ENCODE peak calls at places on chromosomes 3 and 15, in six cellular contexts. W is cardiac muscle cell, G is MM.1S, T is lung, O is RWPE1, F is choroid plexus epithelial cell. R is an unnamed sample.

GRCh38 chr3:38112378-38112761 is 24.6 kb downstream of the ACAA1 start:
- DNase-seq in O (no peak), G (no peak), T (no peak), W (no peak), F (no peak), R (no peak)

GRCh38 chr15:75646944-75647364 is 758 bp upstream of the SNX33 start:
- DNase-seq in O (no peak), G (no peak), W (peak; percentile 44), F (peak; percentile 36), T (no peak), R (peak; percentile 37)

GRCh38 chr3:83498617-83499016 is 1460.2 kb upstream of the CADM2 start:
- DNase-seq in T (no peak), W (no peak), O (no peak), G (no peak), F (no peak), R (no peak)

GRCh38 chr3:172289583-172289982 is 158.7 kb downstream of the GHSR start:
- DNase-seq in O (no peak), W (peak; percentile 31), F (no peak), G (peak; percentile 43), T (no peak), R (no peak)

GRCh38 chr15:58465866-58466517 is 34.2 kb downstream of the LIPC start:
- DNase-seq in T (no peak), W (no peak), F (no peak), G (no peak), O (no peak), R (no peak)

GRCh38 chr3:197542741-197543454 is 12.9 kb downstream of the BDH1 start:
- DNase-seq in W (no peak), F (no peak), T (no peak), O (no peak), G (no peak), R (no peak)

GRCh38 chr3:76753599-76753998 is 286.3 kb upstream of the ROBO2 start:
- DNase-seq in G (peak; percentile 21), W (peak; percentile 16), T (no peak), O (no peak), F (peak; percentile 40), R (no peak)

GRCh38 chr3:149783576-149783975 is 8.8 kb downstream of the ANKUB1 start:
- DNase-seq in W (no peak), O (peak; percentile 82), T (no peak), G (no peak), F (peak; percentile 76), R (no peak)

GRCh38 chr15:56244237-56244810 is 645 bp upstream of the RFX7 start:
- DNase-seq in W (peak; percentile 73), F (peak; percentile 80), G (no peak), O (peak; percentile 91), T (peak; percentile 69), R (peak; percentile 41)

GRCh38 chr15:72127724-72128322 is 9.6 kb downstream of the SENP8 start:
- DNase-seq in T (no peak), F (no peak), W (no peak), O (no peak), G (no peak), R (no peak)

GRCh38 chr3:137105277-137105977 is 147.6 kb downstream of the IL20RB start:
- DNase-seq in T (no peak), F (peak; percentile 81), W (peak; percentile 84), O (peak; percentile 47), G (peak; percentile 70), R (peak; percentile 42)

DNA sequence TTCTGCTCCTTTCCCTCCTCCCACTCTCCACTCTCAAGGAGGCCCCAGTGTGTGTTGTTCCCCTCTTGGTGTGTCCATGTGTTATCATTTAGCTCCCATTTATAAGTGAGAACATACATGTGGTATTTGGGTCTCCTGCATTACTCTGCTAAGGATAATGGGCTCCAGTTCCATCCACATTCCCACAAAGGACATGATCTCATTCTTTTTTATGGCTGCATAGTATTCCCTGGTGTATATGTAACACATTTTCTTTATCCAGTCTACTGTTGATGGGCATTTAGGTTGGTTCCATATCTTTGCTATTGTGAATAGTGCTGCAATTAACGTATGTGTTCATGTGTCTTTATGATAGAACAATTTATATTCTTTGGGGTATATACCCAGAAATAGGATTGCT is 144.0 kb upstream of the MEF2A start:
- DNase-seq in W (no peak), O (no peak), F (no peak), T (no peak), G (no peak), R (no peak)
- TF ChIP-seq CTCF in W (no peak), O (no peak), F (no peak), T (no peak), G (no peak), R (no peak)

DNA sequence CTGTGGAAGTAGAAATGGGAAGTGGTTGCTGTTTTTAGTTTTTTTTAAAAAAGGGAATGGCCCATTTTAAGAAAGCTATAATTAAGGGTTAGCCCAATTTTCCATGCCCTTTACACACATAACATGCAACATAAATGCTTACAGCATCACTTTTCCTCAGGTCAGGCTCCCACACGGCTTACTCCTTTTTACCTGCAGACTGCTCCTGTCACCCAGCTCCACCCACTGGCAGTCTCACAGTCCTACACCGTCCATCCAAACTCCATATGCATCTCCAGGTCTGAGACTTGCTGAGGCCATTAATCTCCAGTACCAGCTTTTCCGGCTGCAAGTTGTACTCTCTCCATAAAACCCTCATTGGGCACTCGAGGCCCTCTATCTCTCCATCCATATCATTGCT is 19.7 kb downstream of the MORC1 start:
- DNase-seq in T (no peak), W (peak; percentile 19), O (peak; percentile 21), F (peak; percentile 4), G (peak; percentile 35), R (peak; percentile 20)
- TF ChIP-seq CTCF in T (no peak), W (no peak), O (peak; percentile 15), F (peak; percentile 11), G (peak; percentile 67), R (peak; percentile 32)

GRCh38 chr3:8841472-8841871 is 72.1 kb upstream of the OXTR start:
- DNase-seq in F (no peak), W (no peak), O (no peak), T (no peak), G (no peak), R (no peak)

GRCh38 chr3:8838239-8838638 is 68.8 kb upstream of the OXTR start:
- DNase-seq in O (no peak), W (no peak), G (no peak), T (no peak), F (no peak), R (no peak)

GRCh38 chr3:8840556-8840955 is 71.1 kb upstream of the OXTR start:
- DNase-seq in T (no peak), O (no peak), W (no peak), F (peak; percentile 91), G (no peak), R (no peak)

GRCh38 chr3:8838765-8839423 is 69.5 kb upstream of the OXTR start:
- DNase-seq in T (no peak), O (no peak), F (no peak), G (no peak), W (no peak), R (no peak)

GRCh38 chr3:8839607-8840325 is 70.4 kb upstream of the OXTR start:
- DNase-seq in T (no peak), F (no peak), G (no peak), O (no peak), W (no peak), R (no peak)
- TF ChIP-seq CTCF in T (no peak), F (no peak), G (no peak), O (no peak), W (no peak), R (no peak)

GRCh38 chr3:26118165-26118564 is 328.3 kb downstream of the OXSM start:
- DNase-seq in W (peak; percentile 13), F (peak; percentile 2), T (no peak), G (peak; percentile 67), O (no peak), R (no peak)
- TF ChIP-seq CTCF in W (no peak), F (no peak), T (no peak), G (peak; percentile 72), O (no peak), R (no peak)

GRCh38 chr3:43770426-43771103 is 79.8 kb downstream of the ABHD5 start:
- DNase-seq in F (peak; percentile 23), G (no peak), T (peak; percentile 78), O (no peak), W (no peak), R (no peak)

GRCh38 chr3:43776101-43776500 is 85.4 kb downstream of the ABHD5 start:
- DNase-seq in T (no peak), O (no peak), W (no peak), F (no peak), G (no peak), R (no peak)

GRCh38 chr3:43769471-43770425 is 79.0 kb downstream of the ABHD5 start:
- DNase-seq in T (peak; percentile 98), O (peak; percentile 88), W (peak; percentile 92), G (peak; percentile 50), F (peak; percentile 98), R (peak; percentile 96)

GRCh38 chr3:43774799-43775198 is 84.1 kb downstream of the ABHD5 start:
- DNase-seq in O (no peak), F (no peak), T (no peak), W (no peak), G (no peak), R (no peak)

GRCh38 chr3:43773273-43774104 is 82.8 kb downstream of the ABHD5 start:
- DNase-seq in T (no peak), W (peak; percentile 33), G (no peak), O (no peak), F (peak; percentile 20), R (no peak)
- TF ChIP-seq CTCF in T (no peak), W (no peak), G (no peak), O (no peak), F (no peak), R (no peak)

DNA sequence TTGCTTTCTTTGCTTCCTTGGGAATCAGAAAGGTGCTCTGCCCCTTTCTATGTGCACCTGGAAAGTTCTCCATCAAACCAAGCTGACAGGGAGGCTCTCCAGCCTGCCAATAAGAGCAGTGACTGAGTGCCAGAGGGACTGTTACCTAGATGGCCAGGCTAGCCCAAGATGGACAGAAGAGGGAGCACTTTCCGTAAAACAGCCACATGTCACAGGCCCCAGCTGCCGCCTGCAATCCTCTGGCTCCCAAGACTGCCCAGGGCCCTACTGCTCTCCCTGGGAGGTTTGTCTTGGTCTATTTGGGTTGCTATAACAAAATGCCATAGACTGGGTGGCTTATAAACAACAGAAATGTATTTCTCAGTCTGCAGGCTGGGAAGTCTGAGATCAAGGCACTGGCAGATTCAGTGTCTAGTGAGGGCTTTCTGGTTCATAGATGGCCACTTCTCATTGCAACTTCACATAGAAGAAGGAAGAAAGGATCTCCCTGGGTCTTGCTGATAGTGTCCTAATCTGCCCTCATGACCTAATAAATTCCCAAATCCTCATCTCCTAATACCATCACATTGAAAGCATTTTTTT is 72.3 kb downstream of the TAMM41 start:
- DNase-seq in O (peak; percentile 21), F (peak; percentile 73), W (peak; percentile 48), G (no peak), T (peak; percentile 37), R (peak; percentile 45)
- TF ChIP-seq CTCF in O (no peak), F (peak; percentile 75), W (peak; percentile 55), G (no peak), T (peak; percentile 6), R (peak; percentile 47)

R was measured in nephron progenitor cell.